ENCODE peak calls at places on chromosomes 5 and 9, in five cellular contexts. Y is GM23248, X is mammary epithelial cell, Q is GM12878, Z is HepG2. L is an unnamed sample.

GRCh38 chr5:57862471-57863282 is 380.1 kb upstream of the ACTBL2 start:
- DNase-seq in Z (no peak), Y (peak), X (peak), Q (no peak), L (peak)

GRCh38 chr5:61132559-61132958 is 29.7 kb downstream of the SMIM15 start:
- DNase-seq in Z (no peak), X (no peak), Q (no peak), Y (peak), L (no peak)

GRCh38 chr5:174970502-174970901 is 246.1 kb downstream of the MSX2 start:
- DNase-seq in X (no peak), Y (no peak), Q (no peak), Z (no peak), L (no peak)

GRCh38 chr9:134462304-134462703 is 136.0 kb downstream of the RXRA start:
- DNase-seq in X (no peak), Q (no peak), Y (no peak), Z (no peak), L (no peak)

GRCh38 chr5:42423285-42424152 is at the start of gene GHR:
- DNase-seq in X (peak), Z (peak), Q (no peak), Y (peak), L (peak)

GRCh38 chr9:95783426-95783975 is 92.0 kb upstream of the ERCC6L2 start:
- DNase-seq in Z (peak), X (no peak), Q (no peak), Y (peak), L (no peak)

GRCh38 chr5:36948041-36948440 is 71.5 kb downstream of the NIPBL start:
- DNase-seq in Y (peak), Z (no peak), X (peak), Q (no peak), L (no peak)

GRCh38 chr9:96686638-96687335 is 31.7 kb upstream of the PRXL2C start:
- DNase-seq in Z (no peak), Q (no peak), X (peak), Y (peak), L (peak)

GRCh38 chr5:156716981-156717380 is 133.1 kb upstream of the PPP1R2B start:
- DNase-seq in X (no peak), Z (no peak), Y (no peak), Q (no peak), L (no peak)

GRCh38 chr5:125607018-125607417 is 816.2 kb upstream of the GRAMD2B start:
- DNase-seq in Q (no peak), Z (no peak), Y (no peak), X (no peak), L (no peak)

GRCh38 chr9:32427111-32427873 is 42.8 kb downstream of the ACO1 start:
- DNase-seq in Q (no peak), Y (peak), X (no peak), Z (peak), L (peak)

GRCh38 chr9:103530934-103531333 is 535.8 kb downstream of the CYLC2 start:
- DNase-seq in Y (no peak), Z (no peak), X (no peak), Q (no peak), L (no peak)

GRCh38 chr9:133738039-133738805 is at the start of gene SARDH:
- DNase-seq in Z (peak), Y (peak), Q (no peak), X (no peak), L (peak)

GRCh38 chr9:107274953-107275422 is 8.1 kb upstream of the RAD23B start:
- DNase-seq in Q (no peak), X (peak), Z (peak), Y (peak), L (peak)

GRCh38 chr9:73009649-73010288 is 56.9 kb upstream of the ALDH1A1 start:
- DNase-seq in Q (no peak), X (no peak), Z (no peak), Y (no peak), L (no peak)

GRCh38 chr9:96158909-96159575 is 142.9 kb downstream of the HSD17B3 start:
- DNase-seq in X (peak), Y (no peak), Q (no peak), Z (no peak), L (no peak)

GRCh38 chr5:36398137-36398536 is 96.4 kb upstream of the RANBP3L start:
- DNase-seq in Q (no peak), Z (peak), X (peak), Y (peak), L (peak)

GRCh38 chr5:176806137-176806536 is 4.2 kb upstream of the UNC5A start:
- DNase-seq in Q (no peak), Y (peak), X (no peak), Z (no peak), L (no peak)

GRCh38 chr5:31232273-31232888 is 38.9 kb downstream of the CDH6 start:
- DNase-seq in Z (peak), Q (no peak), X (peak), Y (peak), L (peak)

GRCh38 chr9:70410368-70410767 is 4.1 kb downstream of the KLF9 start:
- DNase-seq in X (peak), Y (peak), Z (no peak), Q (no peak), L (no peak)

GRCh38 chr9:124248066-124248465 is 9.7 kb upstream of the NEK6 start:
- DNase-seq in Y (no peak), X (no peak), Q (no peak), Z (no peak), L (no peak)

GRCh38 chr9:17942498-17942897 is 363.6 kb downstream of the SH3GL2 start:
- DNase-seq in X (no peak), Q (no peak), Z (no peak), Y (no peak), L (no peak)

GRCh38 chr9:36492849-36493248 is 79.8 kb upstream of the MELK start:
- DNase-seq in Y (no peak), Q (no peak), Z (no peak), X (no peak), L (no peak)

GRCh38 chr5:111422747-111423455 is 89.4 kb downstream of the STARD4 start:
- DNase-seq in Z (no peak), Q (no peak), Y (no peak), X (no peak), L (no peak)

GRCh38 chr9:112233769-112234168 is 58.7 kb upstream of the SUSD1 start:
- DNase-seq in Z (peak), X (peak), Q (no peak), Y (peak), L (peak)

GRCh38 chr9:97109194-97109811 is 70.4 kb upstream of the CTSV start:
- DNase-seq in Q (peak), X (peak), Z (peak), Y (peak), L (peak)

GRCh38 chr5:150347003-150347402 is 10.5 kb upstream of the TCOF1 start:
- DNase-seq in Q (no peak), Y (no peak), Z (no peak), X (no peak), L (no peak)

GRCh38 chr5:61768692-61769281 is 436.7 kb downstream of the ZSWIM6 start:
- DNase-seq in Q (no peak), Z (peak), X (peak), Y (peak), L (peak)

GRCh38 chr9:93954436-93955355 is at the start of gene BARX1:
- DNase-seq in Z (no peak), X (no peak), Y (no peak), Q (no peak), L (no peak)
- TF ChIP-seq EZH2 in Z (no peak), X (no peak), Y (peak), Q (no peak), L (peak)

GRCh38 chr5:96117863-96118651 is 156.4 kb upstream of the ELL2 start:
- DNase-seq in Y (peak), X (peak), Z (peak), Q (no peak), L (no peak)
- H3K4me2 ChIP-seq in Y (peak), X (peak), Z (peak), Q (no peak), L (peak)

GRCh38 chr5:77641963-77642589 is 3.6 kb upstream of the OTP start:
- DNase-seq in Q (no peak), Z (no peak), Y (no peak), X (no peak), L (no peak)
- TF ChIP-seq EZH2 in Q (no peak), Z (no peak), Y (peak), X (no peak), L (no peak)

GRCh38 chr5:1723476-1723875 is 76.2 kb downstream of the MRPL36 start:
- DNase-seq in Z (no peak), Y (no peak), X (no peak), Q (no peak), L (no peak)

GRCh38 chr5:1722877-1723276 is 76.8 kb downstream of the MRPL36 start:
- DNase-seq in X (no peak), Y (no peak), Q (no peak), Z (no peak), L (no peak)

GRCh38 chr5:1720396-1721110 is 79.1 kb downstream of the MRPL36 start:
- DNase-seq in Z (no peak), Q (no peak), Y (no peak), X (no peak), L (no peak)

GRCh38 chr5:1719860-1720259 is 79.8 kb downstream of the MRPL36 start:
- DNase-seq in Q (no peak), Z (no peak), X (no peak), Y (no peak), L (no peak)

GRCh38 chr5:1718669-1719068 is 81.0 kb downstream of the MRPL36 start:
- DNase-seq in X (no peak), Q (no peak), Z (no peak), Y (peak), L (no peak)
- H3K4me2 ChIP-seq in X (no peak), Q (no peak), Z (no peak), Y (no peak), L (no peak)

GRCh38 chr5:159913481-159913880 is 2.8 kb upstream of the ADRA1B start:
- DNase-seq in Z (no peak), X (no peak), Q (no peak), Y (no peak), L (no peak)

GRCh38 chr5:159915913-159916840 is at the start of gene ADRA1B:
- DNase-seq in Q (no peak), Z (peak), X (peak), Y (peak), L (peak)

GRCh38 chr5:159921721-159922120 is 5.4 kb downstream of the ADRA1B start:
- DNase-seq in Y (no peak), Q (no peak), Z (no peak), X (no peak), L (no peak)

GRCh38 chr5:159916841-159917761 is 819 bp downstream of the ADRA1B start:
- DNase-seq in Q (no peak), Y (peak), Z (no peak), X (no peak), L (no peak)

DNA sequence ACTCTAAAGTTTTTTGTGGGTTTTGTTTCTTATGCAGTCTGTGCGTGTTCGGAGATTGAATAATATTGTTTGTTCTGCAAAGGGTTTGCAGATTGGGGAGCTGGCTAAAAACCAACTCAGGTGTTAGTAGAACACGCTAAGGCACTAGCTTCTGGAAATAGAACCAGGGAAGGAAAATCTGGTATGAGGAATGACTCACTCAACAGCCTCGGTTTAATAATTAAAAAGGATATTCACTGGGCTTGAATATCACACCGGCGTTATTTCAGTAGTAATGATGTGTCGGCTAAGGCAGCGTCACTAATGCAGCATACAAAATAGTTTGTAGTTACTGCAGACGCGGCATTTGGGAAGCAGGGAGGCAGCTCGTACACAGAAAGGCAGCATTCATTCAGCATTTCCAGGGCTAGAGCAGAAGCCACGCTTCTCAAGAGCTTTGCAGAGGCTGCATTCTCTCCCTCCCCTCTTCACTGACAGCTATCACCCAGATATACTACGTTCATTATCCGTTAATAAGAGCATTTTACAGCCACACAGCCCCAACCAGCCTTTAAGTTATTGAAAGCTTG is 1.7 kb downstream of the ADRA1B start:
- DNase-seq in Y (no peak), X (no peak), Z (no peak), Q (no peak), L (no peak)
- TF ChIP-seq EZH2 in Y (no peak), X (no peak), Z (no peak), Q (no peak), L (no peak)